ENCODE peak calls at places on chromosomes 1 and 21, in seven cellular contexts. T is HCT116, F is SK-N-SH, E is GM12878, R is K562, J is H1, X is HepG2. Q is an unnamed sample.

GRCh38 chr1:153509729-153510354 is 25.9 kb downstream of the S100A6 start:
- DNase-seq in F (peak; percentile 73), X (peak; percentile 37), T (no peak), R (peak; percentile 68), J (no peak), E (no peak), Q (no peak)

GRCh38 chr1:87243573-87243972 is 85.1 kb upstream of the LMO4 start:
- DNase-seq in E (no peak), J (no peak), T (no peak), F (no peak), X (no peak), R (no peak), Q (no peak)

GRCh38 chr1:85229574-85230097 is 28.8 kb upstream of the SYDE2 start:
- DNase-seq in X (peak; percentile 50), R (no peak), J (no peak), F (no peak), T (peak; percentile 49), E (no peak), Q (no peak)

GRCh38 chr1:97920275-97920831 is 481 bp downstream of the DPYD start:
- DNase-seq in R (no peak), F (no peak), X (peak; percentile 3), T (no peak), E (no peak), J (no peak), Q (no peak)

GRCh38 chr1:10399487-10399917 is 638 bp downstream of the PGD start:
- DNase-seq in R (no peak), X (peak; percentile 30), E (no peak), T (no peak), J (no peak), F (no peak), Q (no peak)

GRCh38 chr1:189847613-189848012 is 630.1 kb downstream of the BRINP3 start:
- DNase-seq in R (no peak), F (no peak), J (no peak), T (no peak), E (no peak), X (no peak), Q (no peak)

GRCh38 chr21:26047279-26047967 is 123.1 kb downstream of the APP start:
- DNase-seq in F (no peak), J (no peak), T (no peak), X (no peak), R (no peak), E (no peak), Q (no peak)

GRCh38 chr1:3501856-3502665 is 47.6 kb downstream of the ARHGEF16 start:
- DNase-seq in E (no peak), J (peak; percentile 57), T (no peak), X (peak; percentile 33), R (peak; percentile 63), F (peak; percentile 75), Q (peak; percentile 73)

GRCh38 chr1:219883400-219884332 is 44.7 kb downstream of the SLC30A10 start:
- DNase-seq in F (peak; percentile 6), J (peak; percentile 9), T (no peak), E (no peak), X (peak; percentile 76), R (peak; percentile 50), Q (peak; percentile 24)

GRCh38 chr1:15771836-15772516 is 13.4 kb downstream of the FBLIM1 start:
- DNase-seq in X (no peak), T (no peak), E (no peak), J (no peak), R (no peak), F (no peak), Q (no peak)

GRCh38 chr1:7650801-7651200 is 120.3 kb upstream of the VAMP3 start:
- DNase-seq in E (no peak), X (peak; percentile 14), F (no peak), J (no peak), T (no peak), R (no peak), Q (no peak)

GRCh38 chr1:197199923-197200467 is 53.5 kb upstream of the ASPM start:
- DNase-seq in F (no peak), T (no peak), R (no peak), J (no peak), E (no peak), X (no peak), Q (no peak)

GRCh38 chr1:39833616-39834015 is 45.0 kb upstream of the BMP8B start:
- DNase-seq in F (no peak), E (no peak), T (no peak), X (no peak), R (no peak), J (no peak), Q (no peak)

GRCh38 chr1:171222961-171223360 is 25.3 kb upstream of the FMO1 start:
- DNase-seq in F (no peak), E (no peak), R (no peak), X (no peak), J (no peak), T (no peak), Q (no peak)

GRCh38 chr1:203048555-203049051 is 22.3 kb downstream of the PPFIA4 start:
- DNase-seq in E (no peak), F (no peak), X (peak; percentile 10), T (no peak), R (peak; percentile 81), J (no peak), Q (peak; percentile 52)

GRCh38 chr1:219812491-219813221 is 115.7 kb downstream of the SLC30A10 start:
- DNase-seq in J (peak; percentile 57), X (peak; percentile 85), R (peak; percentile 80), F (peak; percentile 67), E (no peak), T (peak; percentile 75), Q (peak; percentile 80)

GRCh38 chr1:67313934-67314671 is 6.4 kb downstream of the IL12RB2 start:
- DNase-seq in R (no peak), E (no peak), F (no peak), X (no peak), J (no peak), T (no peak), Q (no peak)

GRCh38 chr1:247468746-247469145 is 10.8 kb upstream of the OR2B11 start:
- DNase-seq in X (no peak), E (no peak), T (no peak), J (no peak), R (no peak), F (no peak), Q (no peak)

GRCh38 chr1:200992382-200993101 is 31.0 kb downstream of the KIF21B start:
- DNase-seq in R (no peak), E (no peak), X (no peak), F (no peak), J (no peak), T (no peak), Q (no peak)

GRCh38 chr1:30265127-30266070 is 458.0 kb downstream of the MATN1 start:
- DNase-seq in T (no peak), J (no peak), E (no peak), F (no peak), R (no peak), X (no peak), Q (no peak)

GRCh38 chr1:95084317-95085176 is 11.8 kb upstream of the ALG14 start:
- DNase-seq in R (peak; percentile 68), X (peak; percentile 80), T (peak; percentile 47), F (peak; percentile 61), E (no peak), J (peak; percentile 17), Q (peak; percentile 7)

GRCh38 chr1:8097077-8097799 is 71.1 kb upstream of the ERRFI1 start:
- DNase-seq in R (no peak), F (no peak), J (no peak), T (peak; percentile 98), E (peak; percentile 79), X (peak; percentile 74), Q (no peak)

GRCh38 chr1:194133152-194133551 is 946.7 kb upstream of the B3GALT2 start:
- DNase-seq in J (no peak), F (no peak), E (no peak), R (no peak), X (no peak), T (no peak), Q (no peak)

GRCh38 chr1:924619-925323 is 1.0 kb downstream of the SAMD11 start:
- DNase-seq in R (peak; percentile 71), J (no peak), T (no peak), E (no peak), X (no peak), F (peak; percentile 74), Q (peak; percentile 66)

GRCh38 chr1:159089184-159089791 is 12.7 kb upstream of the AIM2 start:
- DNase-seq in R (peak; percentile 39), J (no peak), T (no peak), E (no peak), F (no peak), X (peak; percentile 6), Q (no peak)

GRCh38 chr1:159090566-159091546 is 14.3 kb upstream of the AIM2 start:
- DNase-seq in E (no peak), X (no peak), F (no peak), J (no peak), T (no peak), R (no peak), Q (no peak)

GRCh38 chr1:159088050-159088449 is 11.5 kb upstream of the AIM2 start:
- DNase-seq in J (no peak), F (no peak), X (no peak), R (no peak), T (no peak), E (no peak), Q (no peak)

GRCh38 chr1:159091547-159092397 is 15.2 kb upstream of the AIM2 start:
- DNase-seq in R (no peak), J (no peak), F (no peak), T (no peak), X (no peak), E (no peak), Q (no peak)

GRCh38 chr1:159088566-159089183 is 12.1 kb upstream of the AIM2 start:
- DNase-seq in X (no peak), J (no peak), R (no peak), E (no peak), F (no peak), T (no peak), Q (no peak)
- TF ChIP-seq JUND in X (no peak), J (no peak), R (no peak), E (no peak), F (no peak), T (no peak), Q (no peak)

DNA sequence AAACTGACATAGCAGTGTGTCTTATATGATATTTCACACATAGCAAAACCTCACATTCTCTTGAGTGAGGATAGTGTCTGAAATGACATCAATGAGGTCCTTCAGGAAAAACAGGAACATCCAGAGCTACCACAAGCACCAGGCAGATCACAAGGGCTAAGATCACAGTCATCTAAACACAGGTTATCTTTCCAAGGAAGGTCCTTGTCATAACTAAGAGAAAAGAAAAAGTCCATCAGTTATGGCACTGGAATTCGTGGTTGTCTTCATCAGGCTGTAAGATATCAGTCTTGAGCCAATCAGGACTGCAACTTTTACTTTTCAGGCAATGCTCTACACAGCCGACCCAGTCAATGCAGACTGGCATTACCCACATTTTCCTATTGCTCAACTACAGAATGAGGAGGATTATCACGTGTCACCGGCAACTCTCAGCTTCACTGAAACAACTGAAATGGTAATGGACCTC is 26.4 kb downstream of the SORT1 start:
- DNase-seq in T (no peak), R (no peak), J (no peak), X (no peak), E (no peak), F (no peak), Q (no peak)
- TF ChIP-seq JUND in T (no peak), R (no peak), J (no peak), X (no peak), E (no peak), F (no peak), Q (no peak)

GRCh38 chr21:45837936-45838335 is 143.6 kb upstream of the COL6A1 start:
- DNase-seq in F (no peak), T (no peak), J (no peak), E (no peak), R (no peak), X (no peak), Q (no peak)
- TF ChIP-seq JUND in F (no peak), T (no peak), J (no peak), E (no peak), R (no peak), X (no peak), Q (no peak)

GRCh38 chr1:206501881-206502280 is 5.5 kb upstream of the RASSF5 start:
- DNase-seq in J (no peak), R (no peak), T (no peak), X (no peak), F (no peak), E (no peak), Q (no peak)
- TF ChIP-seq JUND in J (no peak), R (no peak), T (no peak), X (no peak), F (no peak), E (no peak), Q (no peak)

Q was measured in T47D.